ENCODE peak calls at places on chromosomes 11 and 22, in five cellular contexts. F is glutamatergic neuron, Q is tibial nerve, E is upper lobe of left lung, X is foreskin fibroblast. A is an unnamed sample.

GRCh38 chr11:126497581-126498109 is 142.2 kb downstream of the ST3GAL4 start:
- DNase-seq in F (no peak), Q (no peak), E (no peak), X (no peak), A (no peak)

GRCh38 chr22:23781065-23781464 is 5.7 kb upstream of the SMARCB1 start:
- DNase-seq in F (no peak), Q (no peak), E (no peak), X (no peak), A (no peak)

GRCh38 chr11:45391168-45391850 is 105.2 kb upstream of the SYT13 start:
- DNase-seq in F (no peak), Q (no peak), E (no peak), X (no peak), A (no peak)

GRCh38 chr11:86741489-86742435 is 58.6 kb upstream of the PRSS23 start:
- DNase-seq in F (no peak), Q (no peak), E (no peak), X (peak; percentile 88), A (no peak)

GRCh38 chr11:23127706-23128105 is 267.4 kb upstream of the CCDC179 start:
- DNase-seq in F (no peak), Q (no peak), E (no peak), X (no peak), A (no peak)

GRCh38 chr11:29075726-29076125 is 941.1 kb downstream of the KCNA4 start:
- DNase-seq in F (no peak), Q (no peak), E (no peak), X (no peak), A (no peak)

GRCh38 chr22:45429424-45429823 is 15.9 kb downstream of the RIBC2 start:
- DNase-seq in F (no peak), Q (no peak), E (no peak), X (no peak), A (no peak)

GRCh38 chr11:83625336-83625735 is 339.2 kb upstream of the CCDC90B start:
- DNase-seq in F (no peak), Q (no peak), E (no peak), X (no peak), A (no peak)

GRCh38 chr22:47370448-47371262 is 608.2 kb downstream of the TBC1D22A start:
- DNase-seq in F (no peak), Q (no peak), E (peak; percentile 18), X (no peak), A (peak; percentile 60)

DNA sequence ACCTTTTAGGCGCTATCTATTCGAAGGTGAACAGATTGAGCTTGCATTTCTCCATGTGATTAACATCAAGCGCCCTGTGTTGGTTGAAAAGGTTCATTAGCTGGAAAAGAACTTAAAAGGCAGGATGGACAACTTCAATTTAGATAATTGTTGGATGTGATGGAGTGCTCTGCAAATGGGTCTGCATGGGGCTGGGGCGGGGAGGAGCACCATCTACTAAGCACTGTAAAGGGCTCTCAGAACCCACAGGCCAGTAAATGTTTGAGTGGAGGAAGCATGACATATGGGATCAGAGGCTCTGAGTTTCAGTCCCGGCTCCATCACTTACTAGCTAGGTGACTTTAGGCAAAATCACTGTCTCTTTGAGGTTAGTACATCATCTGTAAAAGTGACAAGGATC is 28.2 kb downstream of the ARL14EP start:
- DNase-seq in F (no peak), Q (no peak), E (no peak), X (no peak), A (no peak)
- TF ChIP-seq CTCF in F (no peak), Q (no peak), E (no peak), X (no peak), A (no peak)

GRCh38 chr11:73563539-73564200 is 34.2 kb downstream of the FAM168A start:
- DNase-seq in F (no peak), Q (no peak), E (no peak), X (no peak), A (no peak)
- TF ChIP-seq CTCF in F (no peak), Q (no peak), E (no peak), X (no peak), A (no peak)

GRCh38 chr11:119067371-119068222 is at the start of gene VPS11:
- DNase-seq in F (peak; percentile 98), Q (peak; percentile 93), E (peak; percentile 99), X (peak; percentile 99), A (peak; percentile 97)

GRCh38 chr11:119062779-119063178 is 4.8 kb upstream of the VPS11 start:
- DNase-seq in F (no peak), Q (no peak), E (no peak), X (peak; percentile 84), A (no peak)

GRCh38 chr11:119066481-119066880 is 1.1 kb upstream of the VPS11 start:
- DNase-seq in F (no peak), Q (no peak), E (no peak), X (no peak), A (no peak)

GRCh38 chr11:119061256-119061655 is 4.3 kb upstream of the HYOU1 start:
- DNase-seq in F (no peak), Q (no peak), E (no peak), X (no peak), A (no peak)

DNA sequence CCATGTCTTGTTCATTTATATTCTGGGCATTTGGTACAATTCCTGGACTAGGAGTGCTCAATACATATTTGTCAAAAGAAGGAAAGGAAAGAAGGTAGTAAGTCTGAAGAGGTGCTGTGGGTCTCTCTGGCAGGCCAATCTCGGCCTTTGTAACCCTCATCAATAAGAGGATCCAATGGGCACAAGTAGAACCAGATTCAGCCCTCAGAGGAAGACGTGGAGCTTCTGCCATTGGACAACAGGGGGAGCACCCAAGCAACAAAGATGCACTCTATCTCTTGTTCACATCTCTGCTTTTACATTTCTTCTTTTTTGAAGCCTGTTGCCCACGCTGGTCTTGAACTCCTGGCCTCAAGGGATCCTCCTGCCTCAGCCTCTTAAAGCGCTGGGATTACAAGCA is 2.2 kb upstream of the VPS11 start:
- DNase-seq in F (no peak), Q (no peak), E (no peak), X (peak; percentile 63), A (no peak)
- TF ChIP-seq CTCF in F (peak; percentile 27), Q (peak; percentile 13), E (no peak), X (peak; percentile 36), A (peak; percentile 62)

GRCh38 chr11:105579111-105579510 is 30.8 kb upstream of the GRIA4 start:
- DNase-seq in F (no peak), Q (no peak), E (no peak), X (peak; percentile 1), A (no peak)
- TF ChIP-seq CTCF in F (no peak), Q (no peak), E (no peak), X (no peak), A (peak; percentile 40)

DNA sequence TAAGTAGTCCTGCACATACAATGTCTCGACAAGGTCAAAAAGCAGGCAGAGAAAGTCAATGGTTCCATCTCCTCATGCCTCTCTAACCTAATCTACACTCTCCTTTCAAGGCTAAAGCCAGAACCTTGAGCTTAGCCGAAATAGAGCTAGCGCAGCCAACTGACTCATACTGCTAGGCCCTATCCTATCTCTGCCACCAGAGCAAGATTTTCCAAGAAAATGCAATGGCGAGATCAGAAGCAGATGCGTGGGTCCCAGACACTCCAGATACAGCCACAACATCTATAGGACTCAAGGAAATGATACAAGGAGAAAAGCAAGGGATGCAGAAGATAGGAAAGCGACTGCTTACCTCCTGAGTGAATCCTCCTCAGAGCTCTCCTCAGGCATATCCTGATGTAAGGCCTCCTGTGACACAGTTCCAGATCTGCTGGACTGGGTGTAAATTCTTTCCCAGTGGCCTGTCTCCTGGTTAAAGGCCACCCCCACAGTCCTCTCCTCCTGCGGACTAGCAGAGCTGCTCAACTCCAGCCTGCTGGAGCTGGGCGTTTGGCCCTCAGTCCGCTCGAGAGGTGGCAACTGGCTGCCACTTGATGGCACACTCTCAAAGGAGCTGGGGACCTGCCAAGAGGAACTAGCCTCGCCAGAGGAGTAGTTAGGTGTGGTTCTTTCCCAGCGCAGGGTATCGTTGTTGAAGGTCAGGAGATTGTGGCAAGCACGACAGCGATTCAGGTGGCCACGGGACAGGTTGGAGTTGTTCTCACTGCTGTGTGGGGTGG is 52.0 kb downstream of the AMBRA1 start:
- DNase-seq in F (no peak), Q (no peak), E (peak; percentile 89), X (no peak), A (no peak)
- TF ChIP-seq CTCF in F (no peak), Q (peak; percentile 12), E (no peak), X (no peak), A (no peak)

GRCh38 chr11:1522081-1522424 is 35.5 kb upstream of the MOB2 start:
- DNase-seq in F (no peak), Q (no peak), E (no peak), X (no peak), A (no peak)

GRCh38 chr11:1521382-1522080 is 35.0 kb upstream of the MOB2 start:
- DNase-seq in F (peak; percentile 14), Q (no peak), E (no peak), X (no peak), A (no peak)

GRCh38 chr11:1519028-1519736 is 32.6 kb upstream of the MOB2 start:
- DNase-seq in F (no peak), Q (no peak), E (no peak), X (no peak), A (no peak)

GRCh38 chr11:1520209-1520986 is 33.8 kb upstream of the MOB2 start:
- DNase-seq in F (peak; percentile 60), Q (no peak), E (no peak), X (no peak), A (no peak)

GRCh38 chr11:1520987-1521349 is 34.4 kb upstream of the MOB2 start:
- DNase-seq in F (peak; percentile 63), Q (no peak), E (no peak), X (peak; percentile 32), A (no peak)
- TF ChIP-seq CTCF in F (no peak), Q (no peak), E (no peak), X (no peak), A (no peak)

GRCh38 chr22:30802202-30803166 is 107.8 kb downstream of the OSBP2 start:
- DNase-seq in F (peak; percentile 89), Q (peak; percentile 65), E (peak; percentile 81), X (peak; percentile 98), A (peak; percentile 93)
- TF ChIP-seq CTCF in F (peak; percentile 45), Q (no peak), E (peak; percentile 76), X (peak; percentile 4), A (peak; percentile 71)